ENCODE peak calls at places on chromosomes 4 and X, in four cellular contexts. X, T, P and U are unnamed samples.

GRCh38 chr4:82044141-82044993 is 329.4 kb downstream of the HNRNPD start:
- DNase-seq in X (peak), T (peak), P (peak), U (peak)

GRCh38 chr4:148443550-148444295 is 1.5 kb upstream of the NR3C2 start:
- DNase-seq in X (no peak), T (peak), P (no peak), U (no peak)

GRCh38 chr4:74005528-74005927 is 7.1 kb upstream of the CXCL5 start:
- DNase-seq in X (peak), T (no peak), P (no peak), U (no peak)

GRCh38 chrX:153818571-153819397 is 11.6 kb downstream of the PDZD4 start:
- DNase-seq in X (no peak), T (peak), P (no peak), U (peak)

GRCh38 chr4:32112891-32113290 is 1392.7 kb downstream of the PCDH7 start:
- DNase-seq in X (no peak), T (no peak), P (no peak), U (no peak)

GRCh38 chr4:76898949-76899640 is 1.2 kb upstream of the SOWAHB start:
- DNase-seq in X (no peak), T (no peak), P (no peak), U (no peak)

GRCh38 chr4:174672276-174672675 is 150.0 kb upstream of the HPGD start:
- DNase-seq in X (no peak), T (no peak), P (peak), U (no peak)

GRCh38 chr4:181670506-181670905 is 572.7 kb upstream of the TENM3 start:
- DNase-seq in X (no peak), T (no peak), P (no peak), U (no peak)

GRCh38 chr4:154982187-154983047 is 201.3 kb downstream of the RBM46 start:
- DNase-seq in X (peak), T (peak), P (peak), U (peak)

GRCh38 chrX:148649145-148649645 is 148.8 kb downstream of the AFF2 start:
- DNase-seq in X (peak), T (no peak), P (no peak), U (no peak)

GRCh38 chr4:138867404-138867803 is 148.2 kb upstream of the NOCT start:
- DNase-seq in X (no peak), T (no peak), P (no peak), U (no peak)

GRCh38 chr4:153489856-153490558 is 23.8 kb downstream of the TMEM131L start:
- DNase-seq in X (peak), T (no peak), P (no peak), U (no peak)

GRCh38 chrX:37912286-37912685 is 64.9 kb upstream of the DYNLT3 start:
- DNase-seq in X (peak), T (no peak), P (peak), U (peak)

GRCh38 chr4:7476820-7477219 is 42.1 kb upstream of the PSAPL1 start:
- DNase-seq in X (no peak), T (no peak), P (no peak), U (no peak)

GRCh38 chr4:24816797-24817196 is 21.4 kb downstream of the SOD3 start:
- DNase-seq in X (no peak), T (no peak), P (no peak), U (no peak)

GRCh38 chrX:96564595-96564994 is 120.0 kb upstream of the DIAPH2 start:
- DNase-seq in X (peak), T (no peak), P (no peak), U (peak)

GRCh38 chr4:1377606-1378261 is 28.5 kb downstream of the NKX1-1 start:
- DNase-seq in X (no peak), T (no peak), P (no peak), U (no peak)

GRCh38 chr4:109434007-109434792 is 585 bp downstream of the SEC24B start:
- DNase-seq in X (peak), T (peak), P (peak), U (peak)

GRCh38 chr4:620851-621261 is 4.5 kb upstream of the PDE6B start:
- DNase-seq in X (no peak), T (no peak), P (no peak), U (no peak)

GRCh38 chr4:118954246-118954645 is 65.6 kb downstream of the SYNPO2 start:
- DNase-seq in X (peak), T (no peak), P (peak), U (peak)

GRCh38 chrX:149704664-149705063 is 7.2 kb upstream of the MAGEA11 start:
- DNase-seq in X (no peak), T (no peak), P (no peak), U (no peak)

GRCh38 chr4:25813705-25814104 is 49.1 kb downstream of the SEL1L3 start:
- DNase-seq in X (peak), T (no peak), P (peak), U (peak)

GRCh38 chrX:8783100-8784098 is 17.8 kb downstream of the FAM9A start:
- DNase-seq in X (peak), T (peak), P (no peak), U (no peak)

GRCh38 chr4:145935253-145936141 is 3.1 kb downstream of the ZNF827 start:
- DNase-seq in X (peak), T (peak), P (peak), U (peak)

GRCh38 chrX:56995271-56995994 is at the start of gene SPIN3:
- DNase-seq in X (peak), T (peak), P (peak), U (peak)

GRCh38 chr4:170047774-170048354 is 21.7 kb upstream of the MFAP3L start:
- DNase-seq in X (peak), T (peak), P (peak), U (peak)

GRCh38 chr4:95290702-95291101 is 258.1 kb downstream of the UNC5C start:
- DNase-seq in X (no peak), T (no peak), P (no peak), U (no peak)

GRCh38 chr4:71769434-71769833 is 14.4 kb downstream of the GC start:
- DNase-seq in X (no peak), T (no peak), P (no peak), U (no peak)

GRCh38 chr4:16812041-16812440 is 86.4 kb downstream of the LDB2 start:
- DNase-seq in X (no peak), T (no peak), P (no peak), U (no peak)

GRCh38 chr4:7890635-7891393 is 48.8 kb downstream of the AFAP1 start:
- DNase-seq in X (peak), T (no peak), P (peak), U (peak)

DNA sequence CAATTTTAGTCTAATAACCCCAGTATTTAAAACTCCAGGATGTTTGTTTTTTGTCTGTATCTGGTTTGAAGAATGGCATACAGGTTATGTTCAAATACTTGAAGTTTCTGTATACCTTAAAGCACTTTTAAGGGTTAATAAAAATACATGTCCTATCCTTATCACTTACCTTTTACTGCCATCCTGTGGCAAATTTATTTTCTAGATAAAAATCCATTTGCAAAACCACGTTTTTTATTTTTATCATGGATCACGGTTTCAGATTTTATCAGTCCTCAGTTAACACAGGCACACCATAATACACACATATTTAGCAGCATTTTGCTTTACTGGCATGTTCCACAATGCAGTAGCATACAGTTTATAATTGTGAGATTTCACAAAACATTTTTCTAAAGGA is 113.3 kb upstream of the H2AZ1 start:
- DNase-seq in X (no peak), T (no peak), P (peak), U (no peak)
- TF ChIP-seq CTCF in X (no peak), T (no peak), P (no peak), U (peak)

GRCh38 chr4:150002561-150002960 is 75.7 kb upstream of the DCLK2 start:
- DNase-seq in X (no peak), T (no peak), P (no peak), U (no peak)

GRCh38 chr4:149995134-149995756 is 83.0 kb upstream of the DCLK2 start:
- DNase-seq in X (no peak), T (no peak), P (no peak), U (no peak)

GRCh38 chr4:149997881-149998421 is 80.3 kb upstream of the DCLK2 start:
- DNase-seq in X (no peak), T (no peak), P (no peak), U (peak)

GRCh38 chr4:150001815-150002214 is 76.4 kb upstream of the DCLK2 start:
- DNase-seq in X (peak), T (no peak), P (no peak), U (no peak)

GRCh38 chr4:149999485-150000074 is 78.7 kb upstream of the DCLK2 start:
- DNase-seq in X (peak), T (peak), P (peak), U (peak)
- TF ChIP-seq CTCF in X (peak), T (peak), P (peak), U (peak)

GRCh38 chrX:130884627-130885026 is 18.4 kb downstream of the ENOX2 start:
- DNase-seq in X (no peak), T (no peak), P (no peak), U (no peak)
- TF ChIP-seq CTCF in X (no peak), T (no peak), P (no peak), U (no peak)

GRCh38 chr4:44583393-44583792 is 68.0 kb downstream of the YIPF7 start:
- DNase-seq in X (peak), T (peak), P (no peak), U (no peak)
- TF ChIP-seq CTCF in X (peak), T (peak), P (no peak), U (no peak)

DNA sequence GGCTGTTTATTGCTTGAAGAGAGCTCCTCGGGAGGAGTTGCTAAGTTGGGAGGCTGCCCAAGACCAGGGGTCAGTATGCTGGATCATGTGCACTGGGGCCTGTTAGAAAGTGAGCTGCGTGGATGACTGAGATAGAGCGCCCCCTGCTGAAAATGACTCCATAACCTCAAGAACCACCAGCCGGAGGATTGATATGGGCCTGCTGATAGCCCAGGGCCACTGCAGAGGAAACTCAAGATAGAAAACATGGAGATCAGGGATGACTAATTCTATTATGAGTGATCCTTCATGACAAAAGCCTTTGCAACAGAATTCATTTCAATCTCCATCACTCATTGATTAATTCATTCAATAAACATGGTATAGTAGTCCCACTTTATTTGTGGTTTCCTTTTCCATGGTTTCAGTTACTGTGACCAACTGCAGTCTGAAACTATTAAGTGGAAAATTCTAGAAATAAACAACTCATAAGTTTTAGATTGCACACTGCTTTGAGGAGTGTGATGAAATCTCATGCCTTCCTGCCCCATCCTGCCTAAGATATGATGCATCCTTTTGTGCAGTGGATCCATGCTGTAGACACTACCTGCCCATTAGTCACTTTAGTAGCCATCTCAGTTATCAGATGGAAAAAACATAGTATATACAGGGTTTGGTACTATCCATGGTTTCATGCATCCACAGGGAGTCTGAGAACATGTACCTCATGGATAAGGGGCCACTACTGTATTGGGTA is 126.7 kb upstream of the MBNL3 start:
- DNase-seq in X (peak), T (peak), P (peak), U (peak)
- TF ChIP-seq CTCF in X (peak), T (peak), P (peak), U (peak)